ENCODE peak calls at places on chromosomes 12 and 14, in four cellular contexts. X is tibial nerve, N is upper lobe of right lung, V is gastrocnemius medialis. Y is an unnamed sample.

GRCh38 chr14:69373104-69373503 is 25.0 kb downstream of the ERH start:
- DNase-seq in X (no peak), N (no peak), V (no peak), Y (no peak)

GRCh38 chr14:26765768-26766550 is 168.1 kb upstream of the NOVA1 start:
- DNase-seq in X (peak), N (no peak), V (peak), Y (no peak)

GRCh38 chr14:63727231-63727735 is 582 bp downstream of the SGPP1 start:
- DNase-seq in X (peak), N (peak), V (peak), Y (no peak)

GRCh38 chr14:99603471-99603933 is 505 bp downstream of the CCDC85C start:
- DNase-seq in X (no peak), N (peak), V (no peak), Y (peak)

GRCh38 chr12:19483727-19484126 is 44.4 kb downstream of the AEBP2 start:
- DNase-seq in X (no peak), N (no peak), V (no peak), Y (no peak)

GRCh38 chr12:9787340-9787737 is 26.6 kb upstream of the CD69 start:
- DNase-seq in X (no peak), N (no peak), V (no peak), Y (no peak)

GRCh38 chr14:21268612-21269251 is 510 bp downstream of the HNRNPC start:
- DNase-seq in X (no peak), N (no peak), V (peak), Y (no peak)

GRCh38 chr14:55240526-55241178 is 30.6 kb upstream of the FBXO34 start:
- DNase-seq in X (no peak), N (no peak), V (peak), Y (no peak)

GRCh38 chr14:66216763-66217162 is 269.4 kb upstream of the CCDC196 start:
- DNase-seq in X (no peak), N (no peak), V (no peak), Y (no peak)

GRCh38 chr14:58639842-58640484 is 2.2 kb downstream of the DACT1 start:
- DNase-seq in X (no peak), N (no peak), V (no peak), Y (no peak)

GRCh38 chr14:39555749-39556148 is 123.5 kb upstream of the FBXO33 start:
- DNase-seq in X (no peak), N (no peak), V (no peak), Y (no peak)

GRCh38 chr12:107600596-107601144 is 84.9 kb upstream of the PWP1 start:
- DNase-seq in X (no peak), N (no peak), V (no peak), Y (no peak)

GRCh38 chr12:29783773-29784666 is at the start of gene TMTC1:
- DNase-seq in X (peak), N (peak), V (peak), Y (no peak)

GRCh38 chr14:59217011-59217410 is 28.5 kb downstream of the DAAM1 start:
- DNase-seq in X (no peak), N (no peak), V (no peak), Y (no peak)

GRCh38 chr12:79561401-79562132 is 129.2 kb downstream of the PAWR start:
- DNase-seq in X (no peak), N (no peak), V (no peak), Y (no peak)

GRCh38 chr12:1463073-1463905 is 131.1 kb downstream of the FBXL14 start:
- DNase-seq in X (no peak), N (no peak), V (no peak), Y (no peak)

GRCh38 chr12:95336387-95337067 is 118.9 kb downstream of the VEZT start:
- DNase-seq in X (peak), N (peak), V (peak), Y (no peak)

GRCh38 chr12:124720687-124721500 is 142.8 kb downstream of the SCARB1 start:
- DNase-seq in X (no peak), N (no peak), V (peak), Y (no peak)

DNA sequence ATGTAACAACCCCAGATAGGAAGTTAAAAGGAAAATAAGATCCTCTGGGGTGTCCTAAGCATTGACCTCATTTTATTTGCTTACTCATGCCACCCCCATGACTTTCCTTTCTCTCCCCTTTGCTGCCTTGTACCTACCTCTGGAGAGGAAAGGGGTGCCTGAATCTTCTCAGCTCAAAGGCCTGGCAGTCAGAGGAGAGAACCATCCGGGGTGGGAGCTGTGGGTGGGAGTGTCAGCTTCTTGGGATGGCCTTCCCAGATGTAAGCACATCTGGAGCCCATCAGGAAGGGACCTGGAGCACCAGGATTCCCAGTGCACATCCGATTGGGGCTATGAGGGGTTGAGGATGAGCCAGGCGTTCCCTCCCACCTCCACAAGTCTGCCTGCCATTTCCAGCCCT is 5.2 kb upstream of the ITGA5 start:
- DNase-seq in X (no peak), N (no peak), V (no peak), Y (no peak)
- H3K27ac ChIP-seq in X (no peak), N (no peak), V (peak), Y (no peak)

GRCh38 chr12:78035913-78036658 is 205.4 kb downstream of the NAV3 start:
- DNase-seq in X (no peak), N (no peak), V (no peak), Y (no peak)
- H3K4me3 ChIP-seq in X (no peak), N (peak), V (no peak), Y (no peak)

GRCh38 chr12:39402922-39403321 is 40.0 kb downstream of the KIF21A start:
- DNase-seq in X (no peak), N (no peak), V (no peak), Y (no peak)

GRCh38 chr12:39404000-39404399 is 38.9 kb downstream of the KIF21A start:
- DNase-seq in X (no peak), N (no peak), V (no peak), Y (no peak)

GRCh38 chr12:39403376-39403775 is 39.5 kb downstream of the KIF21A start:
- DNase-seq in X (no peak), N (no peak), V (no peak), Y (no peak)

GRCh38 chr12:39405580-39405979 is 37.3 kb downstream of the KIF21A start:
- DNase-seq in X (no peak), N (no peak), V (no peak), Y (no peak)

DNA sequence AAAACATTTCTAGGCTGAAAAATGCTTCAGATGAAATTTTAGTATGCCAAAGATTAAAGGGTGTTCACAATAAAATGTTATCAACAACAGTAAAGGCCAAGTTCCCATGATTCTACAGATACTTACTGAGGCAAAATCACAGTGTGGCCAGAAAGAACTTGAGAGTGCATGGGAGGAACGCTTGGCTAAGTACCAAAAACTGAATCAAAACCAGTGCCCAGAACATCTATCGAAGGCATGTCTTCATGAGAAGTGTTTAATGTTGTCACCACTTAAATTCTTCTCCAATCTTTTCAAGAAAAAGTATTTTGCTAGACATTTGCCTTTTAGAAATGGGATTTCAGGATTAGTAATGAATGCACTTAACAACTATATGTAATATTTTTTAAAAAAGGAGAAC is 41.5 kb downstream of the KIF21A start:
- DNase-seq in X (no peak), N (no peak), V (no peak), Y (no peak)
- H3K27ac ChIP-seq in X (no peak), N (no peak), V (no peak), Y (no peak)

GRCh38 chr14:25038044-25038668 is 11.8 kb downstream of the STXBP6 start:
- DNase-seq in X (no peak), N (no peak), V (no peak), Y (no peak)

GRCh38 chr14:25037032-25037431 is 12.9 kb downstream of the STXBP6 start:
- DNase-seq in X (no peak), N (no peak), V (no peak), Y (no peak)

GRCh38 chr14:25032092-25032784 is 17.7 kb downstream of the STXBP6 start:
- DNase-seq in X (no peak), N (no peak), V (no peak), Y (no peak)

GRCh38 chr14:25034803-25035681 is 14.9 kb downstream of the STXBP6 start:
- DNase-seq in X (no peak), N (no peak), V (no peak), Y (no peak)

GRCh38 chr14:25033358-25033757 is 16.6 kb downstream of the STXBP6 start:
- DNase-seq in X (no peak), N (no peak), V (no peak), Y (no peak)
- H3K4me3 ChIP-seq in X (no peak), N (no peak), V (no peak), Y (no peak)

GRCh38 chr14:93957751-93958566 is 18.4 kb downstream of the ASB2 start:
- DNase-seq in X (no peak), N (no peak), V (peak), Y (no peak)
- H3K27ac ChIP-seq in X (no peak), N (no peak), V (peak), Y (no peak)

GRCh38 chr14:104118006-104118844 is 20.2 kb upstream of the KIF26A start:
- DNase-seq in X (no peak), N (peak), V (no peak), Y (no peak)
- H3K4me3 ChIP-seq in X (no peak), N (peak), V (no peak), Y (no peak)

DNA sequence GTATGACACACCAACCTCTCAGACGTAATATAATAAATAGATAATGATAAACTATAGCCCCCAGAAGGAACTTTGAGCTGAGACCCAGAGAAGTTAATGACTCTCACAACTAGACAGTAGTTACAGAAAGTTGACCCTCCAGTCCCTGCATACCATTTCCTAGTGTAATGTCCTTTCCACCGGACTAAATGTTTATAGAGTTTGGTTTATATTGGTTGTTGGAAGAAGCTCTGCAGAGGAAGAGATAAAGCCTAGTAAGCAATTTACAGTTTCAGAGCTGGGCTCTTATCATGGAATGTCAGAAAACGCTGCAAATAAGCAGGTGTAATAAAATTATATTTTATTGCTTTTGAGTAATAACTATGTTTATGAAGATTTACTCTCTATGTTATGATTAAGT is 97.4 kb downstream of the TRHDE start:
- DNase-seq in X (no peak), N (no peak), V (no peak), Y (no peak)
- H3K27ac ChIP-seq in X (no peak), N (no peak), V (no peak), Y (no peak)

DNA sequence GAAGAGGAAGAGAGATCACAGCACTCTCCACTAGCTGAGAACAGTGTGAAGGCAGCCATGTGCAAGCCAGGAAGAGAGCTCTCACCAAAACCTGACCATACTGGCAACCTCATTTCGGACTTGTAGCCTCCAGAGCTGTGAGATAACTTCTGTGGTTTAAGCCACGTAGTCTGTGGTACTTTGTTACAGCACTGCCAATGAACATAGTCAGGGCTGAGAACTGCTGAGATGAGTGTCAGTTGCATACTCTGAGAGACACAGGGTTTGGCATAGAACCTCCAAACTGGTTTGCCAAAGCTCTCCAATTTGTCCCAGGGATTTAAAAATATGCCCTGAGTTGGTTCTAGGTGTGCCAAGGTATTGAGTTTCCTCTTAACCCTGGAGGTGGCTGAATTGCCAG is 218.6 kb downstream of the ATP23 start:
- DNase-seq in X (no peak), N (no peak), V (peak), Y (no peak)
- H3K4me3 ChIP-seq in X (no peak), N (no peak), V (no peak), Y (no peak)